ENCODE peak calls at places on chromosomes 12 and 14, in six cellular contexts. M is astrocyte; H is CD8-positive, alpha-beta T cell; I is lung; O is endodermal cell; Z is lower lobe of right lung. Y is an unnamed sample.

GRCh38 chr14:72745546-72745945 is 148.4 kb downstream of the DPF3 start:
- DNase-seq in M (peak; percentile 86), H (no peak), O (no peak), Z (no peak), I (no peak), Y (no peak)

GRCh38 chr12:63846249-63846967 is 1.9 kb downstream of the SRGAP1 start:
- DNase-seq in I (no peak), H (no peak), M (no peak), Z (no peak), O (peak; percentile 45), Y (no peak)

GRCh38 chr14:93034671-93034994 is 81.1 kb downstream of the ITPK1 start:
- DNase-seq in M (no peak), H (no peak), O (no peak), I (no peak), Z (no peak), Y (no peak)

GRCh38 chr12:1880153-1880845 is 38.2 kb downstream of the CACNA2D4 start:
- DNase-seq in M (no peak), H (no peak), I (no peak), O (peak; percentile 37), Z (no peak), Y (no peak)

GRCh38 chr14:24196071-24197061 is 1.1 kb upstream of the TM9SF1 start:
- DNase-seq in O (no peak), Z (no peak), H (no peak), M (peak; percentile 24), I (no peak), Y (no peak)

GRCh38 chr12:46209165-46209564 is 59.7 kb downstream of the SLC38A1 start:
- DNase-seq in H (no peak), O (no peak), I (no peak), M (peak; percentile 27), Z (no peak), Y (no peak)

GRCh38 chr12:54217774-54218221 is 29.0 kb upstream of the SMUG1 start:
- DNase-seq in M (no peak), Z (no peak), I (no peak), O (peak; percentile 94), H (no peak), Y (no peak)

GRCh38 chr12:93762059-93762719 is 85.0 kb downstream of the CRADD start:
- DNase-seq in H (no peak), M (peak; percentile 21), Z (no peak), O (no peak), I (no peak), Y (no peak)

DNA sequence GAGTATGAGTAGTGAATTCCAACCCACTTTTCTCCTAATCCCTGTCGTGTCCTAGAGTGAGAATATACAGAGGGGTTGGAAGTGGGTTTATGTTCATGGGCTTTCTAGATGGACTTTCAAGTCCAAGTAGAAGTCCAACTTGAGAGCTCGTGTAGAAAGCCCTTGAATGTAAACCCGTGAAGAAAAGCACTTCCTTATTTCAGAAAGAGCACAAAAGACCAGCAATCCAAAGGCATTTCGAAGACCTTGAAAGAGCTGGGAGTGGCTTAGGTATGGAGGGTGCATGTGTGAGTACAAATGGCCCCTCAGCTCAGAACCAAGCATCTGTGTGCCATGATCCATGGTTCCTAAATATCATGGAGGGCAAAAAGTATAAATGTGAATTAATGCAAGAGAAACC is 160.7 kb downstream of the ETV6 start:
- DNase-seq in I (no peak), H (no peak), M (no peak), Z (no peak), O (no peak), Y (no peak)
- H3K4me1 ChIP-seq in I (peaks cover 13% of the 10 kb centered on the region), H (peaks cover 18% of the 10 kb centered on the region), M (peaks cover 34% of the 10 kb centered on the region), Z (peaks cover 46% of the 10 kb centered on the region), O (peaks cover 22% of the 10 kb centered on the region), Y (peaks cover 40% of the 10 kb centered on the region)

DNA sequence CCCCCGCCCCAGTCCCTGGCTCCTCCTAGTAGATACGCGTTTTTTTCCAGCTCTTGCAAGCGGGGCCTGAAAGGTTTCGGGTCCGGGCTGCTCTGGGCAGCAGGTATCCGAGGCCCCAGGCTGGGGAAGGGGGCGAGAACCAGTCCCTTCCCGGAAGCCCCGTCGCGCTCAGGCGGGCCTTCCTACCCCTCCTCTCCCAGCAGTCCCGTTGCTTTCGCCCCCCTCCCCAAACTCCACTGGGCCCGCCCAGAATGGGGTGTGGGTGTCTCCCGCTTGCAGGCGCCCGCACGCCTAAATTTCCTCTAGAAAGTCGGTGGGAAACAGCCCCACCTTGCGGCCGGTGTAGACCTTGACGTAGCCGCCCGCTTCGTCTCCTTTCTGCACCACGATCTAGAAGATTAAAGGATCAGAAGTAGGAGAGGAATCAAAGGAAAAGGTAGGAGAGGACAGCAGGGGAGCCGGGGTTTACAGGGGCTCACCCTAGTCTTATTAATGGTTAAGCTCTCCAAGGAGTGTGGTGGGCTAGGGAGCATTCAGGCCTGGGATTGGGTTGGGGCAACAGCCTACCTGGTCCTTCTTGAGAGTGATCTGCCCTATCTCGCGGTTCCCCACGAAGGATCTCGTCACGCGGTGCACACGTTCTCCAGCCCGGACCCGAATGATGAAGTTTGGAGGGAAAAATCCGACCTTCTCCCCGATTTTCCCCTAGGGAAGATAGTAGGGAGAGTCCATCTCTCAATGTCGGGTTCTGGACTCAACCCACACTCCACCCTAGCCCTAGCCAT is 7.3 kb downstream of the STAC3 start:
- DNase-seq in H (peak; percentile 85), M (no peak), I (peak; percentile 79), O (peak; percentile 99), Z (peak; percentile 88), Y (no peak)
- H3K27ac ChIP-seq in H (no peak overlapping the region), M (no peak overlapping the region), I (no peak overlapping the region), O (no peak overlapping the region), Z (no peak overlapping the region), Y (no peak overlapping the region)

GRCh38 chr14:89575386-89576061 is 158.5 kb upstream of the FOXN3 start:
- DNase-seq in Z (no peak), H (no peak), I (no peak), M (no peak), O (no peak), Y (no peak)
- H3K4me1 ChIP-seq in Z (peaks cover 35% of the 10 kb centered on the region), H (peaks cover 2% of the 10 kb centered on the region), I (peaks cover 7% of the 10 kb centered on the region), M (no peaks in the 10 kb centered on the region), O (no peaks in the 10 kb centered on the region), Y (peaks cover 38% of the 10 kb centered on the region)

GRCh38 chr12:6333566-6333965 is 8.3 kb downstream of the TNFRSF1A start:
- DNase-seq in M (peak; percentile 92), I (no peak), O (no peak), H (peak; percentile 47), Z (no peak), Y (no peak)
- H3K27ac ChIP-seq in M (peak overlapping the region; percentile 98), I (no peak overlapping the region), O (no peak overlapping the region), H (peak overlapping the region; percentile 30), Z (peak overlapping the region; percentile 96), Y (peak overlapping the region; percentile 99)

GRCh38 chr12:52241205-52241842 is 8.3 kb downstream of the KRT7 start:
- DNase-seq in Z (no peak), M (no peak), O (no peak), H (no peak), I (no peak), Y (no peak)
- H3K4me1 ChIP-seq in Z (peaks cover 44% of the 10 kb centered on the region), M (peaks cover 24% of the 10 kb centered on the region), O (no peaks in the 10 kb centered on the region), H (peaks cover 11% of the 10 kb centered on the region), I (peaks cover 13% of the 10 kb centered on the region), Y (peaks cover 20% of the 10 kb centered on the region)

GRCh38 chr14:103633391-103633790 is 4.4 kb downstream of the KLC1 start:
- DNase-seq in O (no peak), H (no peak), Z (no peak), I (no peak), M (no peak), Y (no peak)
- H3K27ac ChIP-seq in O (no peak overlapping the region), H (no peak overlapping the region), Z (no peak overlapping the region), I (no peak overlapping the region), M (no peak overlapping the region), Y (no peak overlapping the region)

DNA sequence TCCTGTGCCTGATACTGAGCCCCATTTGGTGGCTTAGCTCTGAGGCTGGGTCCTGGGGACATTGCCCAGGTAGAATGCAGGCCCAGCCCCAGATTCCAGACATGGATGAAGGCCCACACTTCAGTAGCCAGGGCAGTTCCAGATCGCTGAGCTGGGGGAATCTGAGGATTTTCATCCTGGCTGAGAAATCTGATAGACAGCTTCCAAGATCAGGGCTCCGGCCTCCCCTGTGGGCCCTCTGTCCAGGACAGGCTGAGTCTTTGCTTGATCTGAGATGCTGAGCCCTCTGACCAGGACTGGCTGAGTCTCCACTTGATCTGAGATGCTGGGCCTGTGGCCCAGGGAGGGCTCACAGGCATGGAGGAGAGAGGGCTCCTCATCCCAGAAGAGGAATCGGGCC is 3.3 kb upstream of the RASAL1 start:
- DNase-seq in M (no peak), Z (peak; percentile 24), H (no peak), O (no peak), I (no peak), Y (no peak)
- H3K4me1 ChIP-seq in M (peaks cover 4% of the 10 kb centered on the region), Z (peaks cover 13% of the 10 kb centered on the region), H (peaks cover 12% of the 10 kb centered on the region), O (no peaks in the 10 kb centered on the region), I (no peaks in the 10 kb centered on the region), Y (peaks cover 9% of the 10 kb centered on the region)

GRCh38 chr14:78340250-78340649 is 170.1 kb downstream of the NRXN3 start:
- DNase-seq in H (no peak), M (no peak), O (no peak), I (no peak), Z (no peak), Y (no peak)
- H3K27ac ChIP-seq in H (no peak overlapping the region), M (no peak overlapping the region), O (no peak overlapping the region), I (no peak overlapping the region), Z (no peak overlapping the region), Y (no peak overlapping the region)

Y was measured in tibial nerve.